ENCODE peak calls at places on chromosomes 7 and 10, in eight cellular contexts. H is thyroid gland; F is thoracic aorta; S is A549; D is naive thymus-derived CD4-positive, alpha-beta T cell; I is H9; N is heart left ventricle; A is mammary epithelial cell. G is an unnamed sample.

GRCh38 chr7:106840342-106840741 is 24.7 kb upstream of the PIK3CG start:
- DNase-seq in H (no peak), F (no peak), S (no peak), D (no peak), I (peak; percentile 41), N (no peak), A (peak; percentile 51), G (no peak)

GRCh38 chr7:142626420-142627035 is 122.7 kb upstream of the PRSS1 start:
- DNase-seq in H (peak; percentile 63), F (no peak), S (peak; percentile 16), D (peak; percentile 61), I (peak; percentile 84), N (peak; percentile 24), A (peak; percentile 17), G (peak; percentile 69)

GRCh38 chr7:155550916-155551315 is 4.6 kb upstream of the CNPY1 start:
- DNase-seq in H (no peak), F (no peak), S (no peak), D (no peak), I (no peak), N (no peak), A (no peak), G (no peak)

GRCh38 chr10:80504158-80504811 is 33.4 kb upstream of the SH2D4B start:
- DNase-seq in H (peak; percentile 59), F (no peak), S (no peak), D (no peak), I (no peak), N (no peak), A (no peak), G (peak; percentile 68)

GRCh38 chr7:74399006-74399405 is 54.7 kb upstream of the GTF2IRD1 start:
- DNase-seq in H (no peak), F (no peak), S (no peak), D (no peak), I (no peak), N (no peak), A (no peak), G (no peak)

GRCh38 chr7:130268463-130269317 is 2.0 kb downstream of the CPA2 start:
- DNase-seq in H (no peak), F (no peak), S (no peak), D (no peak), I (no peak), N (no peak), A (no peak), G (no peak)

GRCh38 chr7:129882531-129882930 is 70.2 kb downstream of the UBE2H start:
- DNase-seq in H (no peak), F (no peak), S (no peak), D (no peak), I (no peak), N (no peak), A (no peak), G (no peak)

GRCh38 chr7:152341039-152341913 is 94.5 kb downstream of the KMT2C start:
- DNase-seq in H (peak; percentile 68), F (no peak), S (peak; percentile 71), D (no peak), I (no peak), N (peak; percentile 11), A (peak; percentile 51), G (peak; percentile 22)

GRCh38 chr10:48932831-48933670 is 6.6 kb downstream of the LRRC18 start:
- DNase-seq in H (no peak), F (no peak), S (no peak), D (no peak), I (peak; percentile 13), N (no peak), A (no peak), G (no peak)

GRCh38 chr7:32658034-32658944 is 163.0 kb downstream of the AVL9 start:
- DNase-seq in H (no peak), F (no peak), S (peak; percentile 35), D (no peak), I (no peak), N (no peak), A (no peak), G (peak; percentile 38)

GRCh38 chr7:91543646-91544045 is 279.4 kb downstream of the FZD1 start:
- DNase-seq in H (no peak), F (no peak), S (no peak), D (no peak), I (no peak), N (no peak), A (no peak), G (no peak)

GRCh38 chr10:97849491-97850402 is at the start of gene GOLGA7B:
- DNase-seq in H (peak; percentile 59), F (no peak), S (peak; percentile 60), D (peak; percentile 66), I (peak; percentile 77), N (no peak), A (peak; percentile 41), G (peak; percentile 43)

GRCh38 chr7:157519798-157520244 is 183.0 kb downstream of the DNAJB6 start:
- DNase-seq in H (no peak), F (no peak), S (no peak), D (no peak), I (no peak), N (no peak), A (no peak), G (no peak)

GRCh38 chr7:103068429-103069403 is 5.9 kb downstream of the FBXL13 start:
- DNase-seq in H (no peak), F (no peak), S (no peak), D (no peak), I (no peak), N (no peak), A (no peak), G (no peak)

GRCh38 chr10:30459283-30459682 is 25.3 kb downstream of the MAP3K8 start:
- DNase-seq in H (no peak), F (no peak), S (no peak), D (no peak), I (no peak), N (no peak), A (no peak), G (peak; percentile 66)

GRCh38 chr7:74203157-74203556 is 6.6 kb upstream of the LAT2 start:
- DNase-seq in H (peak; percentile 10), F (no peak), S (peak; percentile 46), D (no peak), I (peak; percentile 49), N (no peak), A (peak; percentile 41), G (peak; percentile 48)

GRCh38 chr10:10394933-10395658 is 622.6 kb upstream of the CELF2 start:
- DNase-seq in H (no peak), F (no peak), S (no peak), D (no peak), I (no peak), N (no peak), A (no peak), G (no peak)

GRCh38 chr7:29194206-29194593 is 375 bp upstream of the CHN2 start:
- DNase-seq in H (peak; percentile 29), F (no peak), S (no peak), D (no peak), I (peak; percentile 43), N (peak; percentile 14), A (no peak), G (peak; percentile 31)

GRCh38 chr7:7553386-7553785 is 13.3 kb upstream of the MIOS start:
- DNase-seq in H (no peak), F (no peak), S (no peak), D (no peak), I (no peak), N (no peak), A (no peak), G (no peak)

GRCh38 chr7:94423116-94423515 is 28.4 kb downstream of the COL1A2 start:
- DNase-seq in H (no peak), F (no peak), S (no peak), D (no peak), I (no peak), N (no peak), A (no peak), G (no peak)

DNA sequence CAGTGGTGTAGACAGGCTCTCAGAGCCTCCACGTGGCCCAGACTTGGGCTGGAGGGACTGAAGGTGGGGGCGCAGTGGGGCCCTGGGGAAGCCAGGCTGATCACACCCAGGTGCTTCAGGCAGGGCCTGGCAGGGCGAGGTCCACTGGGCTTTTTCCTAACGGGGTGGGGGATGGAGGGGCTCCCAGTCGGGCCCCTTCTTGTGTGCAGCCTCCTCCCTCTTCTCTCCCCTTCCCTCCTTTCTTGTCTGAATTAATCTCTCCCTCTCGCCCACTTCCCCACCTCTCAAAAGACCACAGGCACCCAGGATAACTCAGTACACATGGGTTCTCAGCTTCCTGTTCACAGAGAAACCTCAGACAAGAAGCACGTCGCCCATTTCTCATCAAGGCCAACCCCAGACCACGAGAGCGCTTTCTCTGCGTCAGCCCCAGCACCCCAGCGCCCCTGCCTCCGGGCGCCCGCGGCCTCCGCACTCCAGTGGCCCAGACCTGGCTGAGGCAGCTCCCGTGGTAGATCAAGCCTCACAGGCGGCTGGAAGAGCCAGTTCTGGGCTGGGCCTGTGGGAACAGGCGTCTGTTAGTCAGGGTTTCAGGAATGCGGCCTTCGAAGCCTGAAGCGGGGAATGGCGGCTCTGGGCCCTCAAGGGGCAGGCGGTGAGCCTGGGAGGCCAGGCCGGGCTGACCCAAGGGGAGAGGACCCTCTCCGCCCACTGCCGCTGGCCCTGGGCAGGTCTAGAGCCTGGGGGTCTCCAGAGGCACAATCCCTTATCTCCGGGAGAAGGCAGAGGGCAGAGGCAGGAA is 50.6 kb downstream of the PWWP2B start:
- DNase-seq in H (peak; percentile 65), F (no peak), S (no peak), D (peak; percentile 89), I (peak; percentile 75), N (no peak), A (peak; percentile 97), G (peak; percentile 72)
- H3K4me1 ChIP-seq in H (peaks cover 16% of the 10 kb centered on the region), F (peaks cover 14% of the 10 kb centered on the region), S (peaks cover 83% of the 10 kb centered on the region), D (peaks cover 59% of the 10 kb centered on the region), I (peaks cover 4% of the 10 kb centered on the region), N (peaks cover 9% of the 10 kb centered on the region), A (peaks cover 23% of the 10 kb centered on the region), G (peaks cover 29% of the 10 kb centered on the region)

GRCh38 chr10:88330174-88330573 is 252.9 kb downstream of the RNLS start:
- DNase-seq in H (no peak), F (no peak), S (no peak), D (no peak), I (no peak), N (no peak), A (no peak), G (no peak)
- H3K27ac ChIP-seq in H (no peak overlapping the region), F (no peak overlapping the region), S (no peak overlapping the region), D (no peak overlapping the region), I (no peak overlapping the region), N (no peak overlapping the region), A (no peak overlapping the region), G (no peak overlapping the region)

GRCh38 chr7:2106920-2107319 is 125.8 kb downstream of the MAD1L1 start:
- DNase-seq in H (peak; percentile 24), F (no peak), S (no peak), D (no peak), I (peak; percentile 61), N (peak; percentile 61), A (peak; percentile 93), G (no peak)
- H3K4me1 ChIP-seq in H (peaks cover 11% of the 10 kb centered on the region), F (peaks cover 8% of the 10 kb centered on the region), S (peaks cover 28% of the 10 kb centered on the region), D (peaks cover 15% of the 10 kb centered on the region), I (no peaks in the 10 kb centered on the region), N (peaks cover 24% of the 10 kb centered on the region), A (peaks cover 40% of the 10 kb centered on the region), G (no peaks in the 10 kb centered on the region)

GRCh38 chr10:77609781-77610272 is 27.8 kb downstream of the KCNMA1 start:
- DNase-seq in H (no peak), F (no peak), S (no peak), D (no peak), I (no peak), N (no peak), A (no peak), G (no peak)
- H3K27ac ChIP-seq in H (no peak overlapping the region), F (peak overlapping the region; percentile 37), S (peak overlapping the region; percentile 7), D (no peak overlapping the region), I (no peak overlapping the region), N (no peak overlapping the region), A (no peak overlapping the region), G (no peak overlapping the region)

G was measured in colonic mucosa.